ENCODE peak calls at places on chromosome 18, in six cellular contexts. K is transverse colon, E is A549, T is stomach, W is esophagus muscularis mucosa, B is HepG2. Z is an unnamed sample. For H3K4me1, the result is how much of the 10 kb centered on the place peaks cover.

GRCh38 chr18:3653859-3654441 is 204.0 kb downstream of the TGIF1 start:
- DNase-seq in E (no peak), K (no peak), T (no peak), W (no peak), B (no peak), Z (no peak)

GRCh38 chr18:26468931-26469340 is 79.4 kb downstream of the KCTD1 start:
- DNase-seq in E (no peak), T (no peak), W (no peak), K (peak), B (peak), Z (no peak)

GRCh38 chr18:61554117-61554776 is 221.0 kb downstream of the CDH20 start:
- DNase-seq in E (no peak), K (no peak), T (no peak), B (no peak), W (peak), Z (peak)

GRCh38 chr18:25990473-25990872 is 99.9 kb downstream of the SS18 start:
- DNase-seq in T (no peak), E (no peak), W (no peak), B (no peak), K (no peak), Z (no peak)

GRCh38 chr18:31091350-31091749 is 10.9 kb downstream of the DSC2 start:
- DNase-seq in E (no peak), T (no peak), W (no peak), B (no peak), K (no peak), Z (no peak)

GRCh38 chr18:38923136-38923535 is 1357.5 kb upstream of the CELF4 start:
- DNase-seq in K (no peak), B (no peak), W (no peak), T (no peak), E (no peak), Z (no peak)

GRCh38 chr18:48743046-48743445 is 204.2 kb downstream of the CTIF start:
- DNase-seq in T (no peak), B (no peak), W (no peak), E (no peak), K (no peak), Z (peak)

GRCh38 chr18:48412339-48412929 is 3.3 kb upstream of the ZBTB7C start:
- DNase-seq in W (no peak), T (no peak), K (peak), E (peak), B (peak), Z (no peak)

GRCh38 chr18:6741290-6741689 is 11.8 kb downstream of the ARHGAP28 start:
- DNase-seq in W (no peak), T (no peak), K (no peak), E (peak), B (no peak), Z (peak)

GRCh38 chr18:11733031-11733430 is 44.0 kb downstream of the GNAL start:
- DNase-seq in W (peak), T (peak), B (peak), K (peak), E (peak), Z (peak)

GRCh38 chr18:57440331-57441101 is 5.3 kb downstream of the ONECUT2 start:
- DNase-seq in E (no peak), T (no peak), B (no peak), W (peak), K (no peak), Z (no peak)

GRCh38 chr18:37537868-37538525 is 27.6 kb downstream of the CELF4 start:
- DNase-seq in W (no peak), T (peak), B (peak), K (peak), E (peak), Z (peak)

GRCh38 chr18:68803371-68803770 is 5.5 kb downstream of the CCDC102B start:
- DNase-seq in B (no peak), E (no peak), K (peak), W (no peak), T (peak), Z (peak)

GRCh38 chr18:59864446-59864764 is 35.4 kb upstream of the PMAIP1 start:
- DNase-seq in W (no peak), B (no peak), K (no peak), T (no peak), E (no peak), Z (no peak)
- TF ChIP-seq EP300 in W (no peak), B (no peak), K (no peak), T (no peak), E (no peak), Z (no peak)

DNA sequence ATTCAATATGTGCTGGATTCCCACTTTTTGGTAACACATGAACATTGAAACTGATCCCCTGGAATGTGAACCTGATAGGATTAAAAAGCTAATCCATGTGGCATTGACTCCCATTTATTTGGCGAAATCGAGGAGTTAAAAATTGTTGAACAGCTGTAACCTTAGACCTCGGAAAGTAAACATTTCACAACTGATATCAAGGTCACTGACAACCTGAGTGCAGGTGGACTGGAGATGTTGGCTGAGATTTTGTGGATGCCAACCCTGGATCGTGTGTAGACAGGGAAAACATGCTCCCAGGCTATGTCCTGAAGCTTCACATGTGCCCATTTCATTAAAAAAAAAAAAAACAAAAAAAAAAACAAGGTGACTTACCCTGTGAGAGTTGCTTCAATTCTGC is 204.8 kb downstream of the SETBP1 start:
- DNase-seq in W (no peak), E (no peak), K (no peak), T (no peak), B (no peak), Z (no peak)
- H3K4me1 ChIP-seq in W (under half), E (under half), K (under half), T (under half), B (under half), Z (under half)

GRCh38 chr18:21167641-21168372 is 56.2 kb upstream of the ROCK1 start:
- DNase-seq in K (peak), W (no peak), B (peak), T (peak), E (no peak), Z (no peak)
- TF ChIP-seq EP300 in K (no peak), W (no peak), B (no peak), T (no peak), E (no peak), Z (no peak)

DNA sequence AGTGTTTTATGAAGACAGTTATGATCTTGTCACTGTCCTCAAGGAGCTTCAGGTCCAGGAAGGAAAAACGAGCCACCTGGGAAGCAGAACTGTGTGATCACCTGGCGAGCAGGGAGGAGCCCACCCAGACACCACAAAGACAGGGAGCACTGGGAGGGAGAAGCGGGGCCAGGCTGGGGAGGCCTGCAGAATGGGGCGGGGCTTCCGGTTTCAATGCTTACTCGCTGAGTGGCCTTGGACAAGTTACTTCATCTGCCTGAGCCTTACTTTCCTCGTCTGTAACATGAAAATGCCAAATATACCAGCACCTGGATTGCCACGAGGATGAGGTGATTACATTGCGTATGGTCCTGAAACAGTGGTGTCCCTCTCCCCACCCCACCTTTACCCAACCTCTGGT is 227.5 kb downstream of the ANKRD30B start:
- DNase-seq in K (no peak), B (no peak), T (no peak), E (no peak), W (peak), Z (no peak)
- H3K4me1 ChIP-seq in K (under half), B (under half), T (under half), E (under half), W (under half), Z (under half)

GRCh38 chr18:63570721-63571120 is 16.4 kb upstream of the SERPINB13 start:
- DNase-seq in T (no peak), W (no peak), K (no peak), B (no peak), E (no peak), Z (no peak)
- TF ChIP-seq EP300 in T (no peak), W (no peak), K (no peak), B (no peak), E (no peak), Z (no peak)

Z was measured in ovary.